ENCODE peak calls at places on chromosomes 6 and 20, in four cellular contexts. F is right cardiac atrium, P is aorta, O is Panc1. G is an unnamed sample.
A peak's percentile ranks its signal among the peaks of the same experiment; 100 is the strongest.

GRCh38 chr20:49097159-49097558 is 51.0 kb downstream of the CSE1L start:
- ATAC-seq in F (no peak), P (no peak), O (no peak), G (no peak)

GRCh38 chr6:683742-684440 is 9.0 kb downstream of the EXOC2 start:
- ATAC-seq in F (peak; percentile 49), P (peak; percentile 44), O (peak; percentile 85), G (no peak)

GRCh38 chr6:35385457-35386202 is 43.3 kb downstream of the PPARD start:
- ATAC-seq in F (peak; percentile 78), P (peak; percentile 72), O (no peak), G (no peak)

GRCh38 chr20:38000293-38000692 is 33.0 kb downstream of the TTI1 start:
- ATAC-seq in F (no peak), P (no peak), O (no peak), G (no peak)

GRCh38 chr6:129416337-129416990 is 293.5 kb downstream of the ARHGAP18 start:
- ATAC-seq in F (peak; percentile 92), P (peak; percentile 33), O (peak; percentile 26), G (peak; percentile 53)

GRCh38 chr6:71015392-71015791 is 58.5 kb upstream of the B3GAT2 start:
- ATAC-seq in F (no peak), P (no peak), O (no peak), G (no peak)

GRCh38 chr20:19423097-19423891 is 210.9 kb downstream of the SLC24A3 start:
- ATAC-seq in F (no peak), P (peak; percentile 11), O (no peak), G (no peak)

GRCh38 chr6:100899202-100899601 is 18.1 kb upstream of the ASCC3 start:
- ATAC-seq in F (no peak), P (no peak), O (no peak), G (no peak)

GRCh38 chr6:21395121-21395520 is 198.4 kb upstream of the SOX4 start:
- ATAC-seq in F (no peak), P (no peak), O (no peak), G (no peak)

GRCh38 chr6:110400208-110400607 is 15.2 kb downstream of the DDO start:
- ATAC-seq in F (peak; percentile 58), P (peak; percentile 48), O (peak; percentile 27), G (peak; percentile 56)

GRCh38 chr20:41261260-41261659 is 56.3 kb downstream of the ZHX3 start:
- ATAC-seq in F (no peak), P (no peak), O (peak; percentile 51), G (no peak)

GRCh38 chr6:27154696-27155095 is 92.8 kb upstream of the PRSS16 start:
- ATAC-seq in F (no peak), P (no peak), O (no peak), G (no peak)

GRCh38 chr6:127051571-127052260 is 66.8 kb upstream of the RSPO3 start:
- ATAC-seq in F (no peak), P (no peak), O (no peak), G (no peak)

GRCh38 chr6:84353459-84354423 is 126.3 kb upstream of the CEP162 start:
- ATAC-seq in F (no peak), P (no peak), O (no peak), G (no peak)

GRCh38 chr6:39041072-39041471 is 7.5 kb upstream of the GLP1R start:
- ATAC-seq in F (no peak), P (no peak), O (no peak), G (peak; percentile 47)

GRCh38 chr20:59603176-59603575 is 1.2 kb upstream of the PHACTR3 start:
- ATAC-seq in F (no peak), P (no peak), O (no peak), G (peak; percentile 14)

GRCh38 chr20:1941226-1941625 is 46.0 kb downstream of the SIRPA start:
- ATAC-seq in F (peak; percentile 7), P (no peak), O (no peak), G (no peak)

GRCh38 chr6:126188271-126188909 is 151.5 kb upstream of the CENPW start:
- ATAC-seq in F (no peak), P (no peak), O (no peak), G (no peak)

G was measured in stimulated activated memory B cell treated with anti-CD40 and anti-IgM and Interleukin-4, amounts not matched to agents 10 μg/mL and 1 μg/mL and 100 μg/mL, for 72 hours.